ENCODE peak calls at places on chromosomes 13 and 19, in seven cellular contexts. U is endodermal cell; Z is psoas muscle; L is breast epithelium; T is CD8-positive, alpha-beta memory T cell; M is fibroblast of lung; N is tibial nerve. Y is an unnamed sample. For H3K9me3, the result is how much of the 10 kb centered on the place peaks cover.

GRCh38 chr13:28475916-28476725 is 18.8 kb downstream of the FLT1 start:
- DNase-seq in U (no peak), Z (no peak), L (no peak), T (no peak), M (peak), N (no peak), Y (no peak)

GRCh38 chr19:29367701-29368306 is 154.9 kb upstream of the UQCRFS1 start:
- DNase-seq in U (peak), Z (no peak), L (no peak), T (no peak), M (no peak), N (no peak), Y (no peak)

GRCh38 chr13:102903659-102904407 is 58.0 kb downstream of the ERCC5 start:
- DNase-seq in U (peak), Z (no peak), L (no peak), T (no peak), M (peak), N (no peak), Y (no peak)

GRCh38 chr13:52852444-52852843 is 4.0 kb upstream of the PCDH8 start:
- DNase-seq in U (no peak), Z (no peak), L (no peak), T (no peak), M (no peak), N (no peak), Y (no peak)

GRCh38 chr19:3510727-3511126 is 4.6 kb downstream of the FZR1 start:
- DNase-seq in U (no peak), Z (no peak), L (no peak), T (no peak), M (no peak), N (no peak), Y (no peak)

GRCh38 chr13:27523345-27524073 is 73.1 kb upstream of the MTIF3 start:
- DNase-seq in U (no peak), Z (no peak), L (no peak), T (no peak), M (no peak), N (peak), Y (no peak)

GRCh38 chr19:3670258-3670795 is 29.9 kb downstream of the PIP5K1C start:
- DNase-seq in U (peak), Z (peak), L (peak), T (no peak), M (peak), N (peak), Y (peak)

GRCh38 chr13:110182461-110182860 is 124.5 kb downstream of the COL4A1 start:
- DNase-seq in U (no peak), Z (no peak), L (no peak), T (no peak), M (no peak), N (no peak), Y (no peak)

GRCh38 chr19:6718111-6718740 is 2.2 kb downstream of the C3 start:
- DNase-seq in U (peak), Z (no peak), L (no peak), T (no peak), M (no peak), N (no peak), Y (no peak)

GRCh38 chr13:69324109-69324886 is 783.3 kb upstream of the ATXN8OS start:
- DNase-seq in U (no peak), Z (no peak), L (no peak), T (no peak), M (peak), N (no peak), Y (no peak)

GRCh38 chr13:40433577-40433976 is 232.9 kb downstream of the FOXO1 start:
- DNase-seq in U (no peak), Z (no peak), L (no peak), T (peak), M (no peak), N (no peak), Y (no peak)

GRCh38 chr19:3358392-3358918 is 7.9 kb upstream of the NFIC start:
- DNase-seq in U (no peak), Z (no peak), L (no peak), T (peak), M (no peak), N (no peak), Y (no peak)

GRCh38 chr13:67736646-67737420 is 506.7 kb upstream of the PCDH9 start:
- DNase-seq in U (peak), Z (no peak), L (no peak), T (no peak), M (peak), N (no peak), Y (no peak)
- H3K4me3 ChIP-seq in U (no peak), Z (no peak), L (no peak), T (no peak), M (no peak), N (no peak), Y (no peak)

DNA sequence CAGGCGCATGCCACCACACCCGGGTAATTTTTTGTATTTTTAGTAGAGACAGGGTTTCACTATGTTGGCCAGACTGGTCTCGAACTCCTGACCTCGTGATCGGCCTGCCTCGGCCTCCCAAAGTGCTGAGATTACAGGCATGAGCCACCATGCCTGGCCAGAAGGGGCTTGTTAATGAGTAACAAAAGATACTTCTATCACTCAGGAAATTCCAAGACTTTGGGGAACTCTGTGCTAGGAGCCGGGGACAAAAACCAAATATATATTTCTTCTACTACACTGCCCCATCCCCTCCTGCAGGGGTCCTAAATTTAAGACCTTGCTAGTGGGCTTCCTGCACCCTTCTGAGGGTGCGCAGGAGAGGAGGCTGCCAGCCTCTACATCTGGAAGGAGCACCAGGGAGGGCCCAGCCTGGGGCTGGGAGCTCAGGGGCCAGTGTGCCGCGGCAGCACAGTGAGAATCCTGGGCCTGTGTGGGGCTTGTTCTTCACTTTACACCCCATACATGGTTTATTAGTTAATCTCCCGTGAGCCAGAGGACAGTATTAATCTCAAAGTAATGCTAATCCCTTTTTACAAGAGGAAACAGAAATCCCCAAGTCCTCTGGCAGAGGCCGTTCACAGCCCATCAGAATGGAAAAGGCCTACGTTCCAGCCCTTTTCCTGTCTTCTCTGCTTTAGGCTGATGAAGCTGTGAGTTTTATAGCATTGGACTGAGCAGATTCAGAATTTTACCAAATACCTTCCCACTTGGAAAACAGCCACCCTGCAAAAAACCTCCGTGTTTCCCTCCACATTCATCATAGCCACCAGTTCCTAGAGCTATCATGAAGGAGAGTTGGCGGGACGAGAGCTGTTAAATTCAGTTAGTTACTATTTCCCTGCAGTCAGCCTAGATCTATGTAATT is 44.4 kb upstream of the NPAS1 start:
- DNase-seq in U (no peak), Z (no peak), L (no peak), T (no peak), M (no peak), N (no peak), Y (no peak)
- H3K9me3 ChIP-seq in U (under half), Z (under half), L (under half), T (under half), M (under half), N (under half), Y (under half)

DNA sequence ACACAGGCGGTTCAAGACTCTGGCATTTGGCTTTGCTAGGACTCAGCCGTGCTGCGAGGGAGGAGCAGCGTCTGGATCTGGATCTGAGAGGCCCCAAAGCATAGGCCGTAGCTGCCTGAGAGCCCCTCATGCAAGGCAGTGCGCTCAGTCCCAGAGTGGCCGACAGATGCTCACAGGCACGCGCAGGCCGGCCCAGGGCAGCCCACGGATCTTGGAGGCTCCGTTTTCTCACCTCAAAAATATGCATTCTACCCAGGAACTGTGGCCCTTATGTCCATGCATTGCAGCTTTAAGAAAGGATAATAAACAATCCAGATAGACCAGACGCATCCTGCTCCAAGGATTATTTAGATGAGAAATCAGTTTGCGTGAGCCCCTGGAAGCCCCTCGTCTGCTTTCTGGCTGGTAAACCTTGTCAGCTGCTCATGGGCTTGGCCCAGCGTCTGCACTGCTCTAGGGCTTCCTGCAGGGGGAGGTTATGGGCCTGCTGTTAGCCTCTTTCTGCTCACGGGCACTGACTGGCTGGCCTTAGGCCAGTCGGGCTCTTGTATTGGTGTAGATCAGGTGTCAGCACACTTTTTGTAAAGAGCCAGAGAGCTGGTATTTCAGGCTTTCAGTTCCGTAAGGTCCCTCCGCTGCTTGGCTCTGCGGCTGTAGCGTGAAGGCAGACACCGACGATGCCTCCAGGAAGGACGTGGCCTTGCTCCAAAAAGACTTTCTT is 24.2 kb downstream of the TEX29 start:
- DNase-seq in U (peak), Z (peak), L (no peak), T (no peak), M (peak), N (no peak), Y (peak)
- H3K27ac ChIP-seq in U (no peak), Z (no peak), L (no peak), T (no peak), M (no peak), N (no peak), Y (no peak)

GRCh38 chr19:7905298-7905697 is 1.6 kb downstream of the MAP2K7 start:
- DNase-seq in U (no peak), Z (no peak), L (no peak), T (no peak), M (no peak), N (no peak), Y (no peak)
- H3K4me3 ChIP-seq in U (peak), Z (peak), L (no peak), T (no peak), M (peak), N (no peak), Y (no peak)

DNA sequence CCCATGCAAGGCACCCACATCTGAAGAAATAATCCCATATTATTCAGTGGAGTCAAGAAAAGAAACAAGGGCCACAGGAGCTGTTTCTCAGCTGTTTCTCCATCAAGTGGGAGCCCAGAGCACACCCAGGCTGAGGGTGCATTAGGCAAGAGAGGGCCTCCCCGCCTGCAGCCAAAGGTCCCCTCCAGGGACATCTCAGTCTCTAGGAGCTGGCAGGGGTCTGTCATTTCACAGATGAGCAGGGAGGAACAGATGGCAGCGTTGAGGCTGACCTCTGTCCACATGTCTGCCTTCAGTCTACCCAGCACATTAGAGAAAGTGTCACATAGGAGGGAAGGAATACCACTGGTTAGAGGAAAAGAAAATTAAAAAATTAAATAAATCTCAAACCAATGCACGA is 157.7 kb downstream of the ZNF536 start:
- DNase-seq in U (no peak), Z (no peak), L (no peak), T (no peak), M (no peak), N (no peak), Y (no peak)
- H3K9me3 ChIP-seq in U (under half), Z (under half), L (under half), T (under half), M (under half), N (under half), Y (under half)

GRCh38 chr19:49881672-49882394 is 4.3 kb downstream of the TBC1D17 start:
- DNase-seq in U (peak), Z (no peak), L (no peak), T (no peak), M (no peak), N (no peak), Y (no peak)
- H3K27ac ChIP-seq in U (no peak), Z (no peak), L (no peak), T (no peak), M (no peak), N (no peak), Y (no peak)

GRCh38 chr19:55341191-55342043 is 1.7 kb downstream of the KMT5C start:
- DNase-seq in U (peak), Z (peak), L (peak), T (peak), M (peak), N (peak), Y (peak)
- H3K4me3 ChIP-seq in U (peak), Z (peak), L (peak), T (peak), M (peak), N (peak), Y (peak)

GRCh38 chr19:34757441-34757840 is 15.6 kb downstream of the ZNF599 start:
- DNase-seq in U (no peak), Z (no peak), L (no peak), T (no peak), M (no peak), N (no peak), Y (no peak)
- H3K9me3 ChIP-seq in U (half or more), Z (half or more), L (half or more), T (half or more), M (under half), N (under half), Y (half or more)

GRCh38 chr13:20191902-20192469 is 752 bp downstream of the GJB2 start:
- DNase-seq in U (peak), Z (no peak), L (no peak), T (no peak), M (no peak), N (no peak), Y (no peak)
- H3K27ac ChIP-seq in U (no peak), Z (no peak), L (no peak), T (no peak), M (no peak), N (peak), Y (no peak)

GRCh38 chr19:48502720-48503018 is 9.0 kb downstream of the LMTK3 start:
- DNase-seq in U (no peak), Z (no peak), L (no peak), T (no peak), M (no peak), N (no peak), Y (no peak)

GRCh38 chr19:48501961-48502719 is 9.5 kb downstream of the LMTK3 start:
- DNase-seq in U (peak), Z (no peak), L (peak), T (peak), M (no peak), N (no peak), Y (no peak)

GRCh38 chr19:48500830-48501445 is 10.7 kb downstream of the LMTK3 start:
- DNase-seq in U (peak), Z (no peak), L (no peak), T (no peak), M (no peak), N (no peak), Y (no peak)

GRCh38 chr19:48499352-48500090 is 12.1 kb downstream of the LMTK3 start:
- DNase-seq in U (peak), Z (no peak), L (no peak), T (no peak), M (no peak), N (no peak), Y (no peak)

DNA sequence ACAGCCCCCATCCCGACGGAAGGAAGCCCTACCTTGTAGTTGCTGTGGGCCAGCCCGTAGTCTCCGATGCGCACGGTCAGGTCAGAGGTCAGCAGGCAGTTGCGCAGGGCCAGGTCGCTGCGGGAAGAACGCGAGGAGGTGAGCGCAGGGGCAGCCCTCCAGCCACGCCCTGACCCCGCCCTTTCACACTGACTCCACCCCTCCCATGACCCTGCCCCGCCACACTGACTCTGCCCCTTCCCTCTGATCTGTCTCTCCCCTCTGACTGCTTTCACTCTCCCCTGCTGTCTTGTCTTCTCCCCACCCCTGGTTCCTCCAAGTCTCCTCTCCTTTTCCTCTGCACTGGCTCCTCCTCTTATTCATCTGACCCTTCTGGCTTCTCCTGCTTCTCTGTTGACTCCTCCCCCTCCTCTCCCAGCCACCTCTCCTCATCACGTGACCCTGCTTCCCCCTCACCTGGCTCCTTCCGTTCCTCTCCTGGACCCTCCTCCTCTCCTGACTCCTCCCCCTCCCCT is 10.1 kb downstream of the LMTK3 start:
- DNase-seq in U (no peak), Z (no peak), L (peak), T (peak), M (no peak), N (no peak), Y (no peak)
- H3K4me3 ChIP-seq in U (peak), Z (no peak), L (no peak), T (peak), M (no peak), N (no peak), Y (no peak)

Y was measured in right atrium auricular region.